ENCODE peak calls at places on chromosomes 3 and 15, in ten cellular contexts. One of them, this sample, is unnamed.

GRCh38 chr15:71807125-71807629 is 3.2 kb upstream of the NR2E3 start:
- DNase-seq in activated naive CD4-positive, alpha-beta T cell: no peak
- DNase-seq in stimulated activated CD4-positive, alpha-beta T cell treated with anti-CD3 and anti-CD28 coated beads, Interleukin-12 subunit alpha, Interleukin-12 subunit beta, amount 100 ng/mL, for 24 hours: no peak
- DNase-seq in NCI-H2171 treated with DMSO at 0.1 percent for 48 hours: peak; percentile 4
- DNase-seq in LoVo: no peak
- DNase-seq in NCI-H1092 treated with DMSO at 0.1 percent for 48 hours: no peak
- DNase-seq in GM03348: no peak
- DNase-seq in tibial nerve: no peak
- DNase-seq in activated CD8-positive, alpha-beta memory T cell treated with anti-CD3 and anti-CD28 coated beads, Interleukin-2, amount 50 U/mL, for 4 hours: no peak
- DNase-seq in uterus: no peak
- DNase-seq in this sample: no peak

GRCh38 chr3:14549256-14549931 is 9.3 kb upstream of the GRIP2 start:
- DNase-seq in stimulated activated CD4-positive, alpha-beta T cell treated with anti-CD3 and anti-CD28 coated beads, Interleukin-12 subunit alpha, Interleukin-12 subunit beta, amount 100 ng/mL, for 24 hours: no peak
- DNase-seq in GM03348: peak; percentile 63
- DNase-seq in NCI-H2171 treated with DMSO at 0.1 percent for 48 hours: no peak
- DNase-seq in activated CD8-positive, alpha-beta memory T cell treated with anti-CD3 and anti-CD28 coated beads, Interleukin-2, amount 50 U/mL, for 4 hours: no peak
- DNase-seq in activated naive CD4-positive, alpha-beta T cell: no peak
- DNase-seq in LoVo: peak; percentile 30
- DNase-seq in tibial nerve: no peak
- DNase-seq in uterus: no peak
- DNase-seq in NCI-H1092 treated with DMSO at 0.1 percent for 48 hours: no peak
- DNase-seq in this sample: no peak

GRCh38 chr3:48795997-48796732 is 51.5 kb downstream of the PRKAR2A start:
- DNase-seq in NCI-H2171 treated with DMSO at 0.1 percent for 48 hours: no peak
- DNase-seq in GM03348: no peak
- DNase-seq in stimulated activated CD4-positive, alpha-beta T cell treated with anti-CD3 and anti-CD28 coated beads, Interleukin-12 subunit alpha, Interleukin-12 subunit beta, amount 100 ng/mL, for 24 hours: no peak
- DNase-seq in NCI-H1092 treated with DMSO at 0.1 percent for 48 hours: no peak
- DNase-seq in tibial nerve: no peak
- DNase-seq in activated CD8-positive, alpha-beta memory T cell treated with anti-CD3 and anti-CD28 coated beads, Interleukin-2, amount 50 U/mL, for 4 hours: no peak
- DNase-seq in LoVo: no peak
- DNase-seq in activated naive CD4-positive, alpha-beta T cell: no peak
- DNase-seq in uterus: no peak
- DNase-seq in this sample: no peak

GRCh38 chr3:7999363-7999762 is 502.3 kb upstream of the LMCD1 start:
- DNase-seq in stimulated activated CD4-positive, alpha-beta T cell treated with anti-CD3 and anti-CD28 coated beads, Interleukin-12 subunit alpha, Interleukin-12 subunit beta, amount 100 ng/mL, for 24 hours: no peak
- DNase-seq in LoVo: no peak
- DNase-seq in NCI-H1092 treated with DMSO at 0.1 percent for 48 hours: no peak
- DNase-seq in NCI-H2171 treated with DMSO at 0.1 percent for 48 hours: no peak
- DNase-seq in tibial nerve: no peak
- DNase-seq in activated naive CD4-positive, alpha-beta T cell: no peak
- DNase-seq in GM03348: no peak
- DNase-seq in activated CD8-positive, alpha-beta memory T cell treated with anti-CD3 and anti-CD28 coated beads, Interleukin-2, amount 50 U/mL, for 4 hours: no peak
- DNase-seq in uterus: no peak
- DNase-seq in this sample: no peak

GRCh38 chr15:65312400-65312916 is 8.0 kb downstream of the RNU5B-1 start:
- DNase-seq in activated CD8-positive, alpha-beta memory T cell treated with anti-CD3 and anti-CD28 coated beads, Interleukin-2, amount 50 U/mL, for 4 hours: no peak
- DNase-seq in LoVo: no peak
- DNase-seq in tibial nerve: no peak
- DNase-seq in uterus: peak; percentile 40
- DNase-seq in NCI-H1092 treated with DMSO at 0.1 percent for 48 hours: no peak
- DNase-seq in activated naive CD4-positive, alpha-beta T cell: no peak
- DNase-seq in NCI-H2171 treated with DMSO at 0.1 percent for 48 hours: no peak
- DNase-seq in GM03348: no peak
- DNase-seq in stimulated activated CD4-positive, alpha-beta T cell treated with anti-CD3 and anti-CD28 coated beads, Interleukin-12 subunit alpha, Interleukin-12 subunit beta, amount 100 ng/mL, for 24 hours: no peak
- DNase-seq in this sample: no peak

GRCh38 chr15:38474155-38474757 is 20.3 kb downstream of the FAM98B start:
- DNase-seq in stimulated activated CD4-positive, alpha-beta T cell treated with anti-CD3 and anti-CD28 coated beads, Interleukin-12 subunit alpha, Interleukin-12 subunit beta, amount 100 ng/mL, for 24 hours: no peak
- DNase-seq in uterus: no peak
- DNase-seq in LoVo: peak; percentile 38
- DNase-seq in NCI-H1092 treated with DMSO at 0.1 percent for 48 hours: peak; percentile 29
- DNase-seq in activated naive CD4-positive, alpha-beta T cell: no peak
- DNase-seq in activated CD8-positive, alpha-beta memory T cell treated with anti-CD3 and anti-CD28 coated beads, Interleukin-2, amount 50 U/mL, for 4 hours: peak; percentile 22
- DNase-seq in GM03348: peak; percentile 74
- DNase-seq in NCI-H2171 treated with DMSO at 0.1 percent for 48 hours: peak; percentile 80
- DNase-seq in tibial nerve: no peak
- DNase-seq in this sample: peak; percentile 54

GRCh38 chr3:138479355-138479964 is 45.0 kb downstream of the ESYT3 start:
- DNase-seq in NCI-H1092 treated with DMSO at 0.1 percent for 48 hours: peak; percentile 41
- DNase-seq in stimulated activated CD4-positive, alpha-beta T cell treated with anti-CD3 and anti-CD28 coated beads, Interleukin-12 subunit alpha, Interleukin-12 subunit beta, amount 100 ng/mL, for 24 hours: peak; percentile 6
- DNase-seq in activated CD8-positive, alpha-beta memory T cell treated with anti-CD3 and anti-CD28 coated beads, Interleukin-2, amount 50 U/mL, for 4 hours: no peak
- DNase-seq in uterus: no peak
- DNase-seq in LoVo: no peak
- DNase-seq in activated naive CD4-positive, alpha-beta T cell: no peak
- DNase-seq in GM03348: peak; percentile 37
- DNase-seq in tibial nerve: no peak
- DNase-seq in NCI-H2171 treated with DMSO at 0.1 percent for 48 hours: peak; percentile 17
- DNase-seq in this sample: no peak

GRCh38 chr3:134752761-134753461 is 42.1 kb upstream of the EPHB1 start:
- DNase-seq in NCI-H2171 treated with DMSO at 0.1 percent for 48 hours: no peak
- DNase-seq in activated naive CD4-positive, alpha-beta T cell: no peak
- DNase-seq in stimulated activated CD4-positive, alpha-beta T cell treated with anti-CD3 and anti-CD28 coated beads, Interleukin-12 subunit alpha, Interleukin-12 subunit beta, amount 100 ng/mL, for 24 hours: no peak
- DNase-seq in tibial nerve: no peak
- DNase-seq in uterus: no peak
- DNase-seq in GM03348: no peak
- DNase-seq in activated CD8-positive, alpha-beta memory T cell treated with anti-CD3 and anti-CD28 coated beads, Interleukin-2, amount 50 U/mL, for 4 hours: no peak
- DNase-seq in NCI-H1092 treated with DMSO at 0.1 percent for 48 hours: no peak
- DNase-seq in LoVo: no peak
- DNase-seq in this sample: no peak

GRCh38 chr3:82202254-82202653 is 440.8 kb upstream of the GBE1 start:
- DNase-seq in tibial nerve: no peak
- DNase-seq in activated naive CD4-positive, alpha-beta T cell: no peak
- DNase-seq in GM03348: no peak
- DNase-seq in stimulated activated CD4-positive, alpha-beta T cell treated with anti-CD3 and anti-CD28 coated beads, Interleukin-12 subunit alpha, Interleukin-12 subunit beta, amount 100 ng/mL, for 24 hours: no peak
- DNase-seq in uterus: no peak
- DNase-seq in LoVo: no peak
- DNase-seq in activated CD8-positive, alpha-beta memory T cell treated with anti-CD3 and anti-CD28 coated beads, Interleukin-2, amount 50 U/mL, for 4 hours: no peak
- DNase-seq in NCI-H1092 treated with DMSO at 0.1 percent for 48 hours: no peak
- DNase-seq in NCI-H2171 treated with DMSO at 0.1 percent for 48 hours: no peak
- DNase-seq in this sample: no peak

GRCh38 chr15:95567686-95568085 is 762.8 kb upstream of the NR2F2 start:
- DNase-seq in NCI-H2171 treated with DMSO at 0.1 percent for 48 hours: no peak
- DNase-seq in tibial nerve: no peak
- DNase-seq in activated naive CD4-positive, alpha-beta T cell: no peak
- DNase-seq in stimulated activated CD4-positive, alpha-beta T cell treated with anti-CD3 and anti-CD28 coated beads, Interleukin-12 subunit alpha, Interleukin-12 subunit beta, amount 100 ng/mL, for 24 hours: no peak
- DNase-seq in NCI-H1092 treated with DMSO at 0.1 percent for 48 hours: no peak
- DNase-seq in GM03348: peak; percentile 33
- DNase-seq in LoVo: no peak
- DNase-seq in uterus: no peak
- DNase-seq in activated CD8-positive, alpha-beta memory T cell treated with anti-CD3 and anti-CD28 coated beads, Interleukin-2, amount 50 U/mL, for 4 hours: no peak
- DNase-seq in this sample: no peak

GRCh38 chr3:74443102-74443501 is 171.4 kb downstream of the CNTN3 start:
- DNase-seq in tibial nerve: no peak
- DNase-seq in LoVo: no peak
- DNase-seq in NCI-H2171 treated with DMSO at 0.1 percent for 48 hours: no peak
- DNase-seq in GM03348: peak; percentile 68
- DNase-seq in activated CD8-positive, alpha-beta memory T cell treated with anti-CD3 and anti-CD28 coated beads, Interleukin-2, amount 50 U/mL, for 4 hours: no peak
- DNase-seq in NCI-H1092 treated with DMSO at 0.1 percent for 48 hours: no peak
- DNase-seq in stimulated activated CD4-positive, alpha-beta T cell treated with anti-CD3 and anti-CD28 coated beads, Interleukin-12 subunit alpha, Interleukin-12 subunit beta, amount 100 ng/mL, for 24 hours: no peak
- DNase-seq in uterus: no peak
- DNase-seq in activated naive CD4-positive, alpha-beta T cell: no peak
- DNase-seq in this sample: no peak

This sample was measured in Peyer's patch.